ENCODE peak calls at places on chromosomes 2 and 18, in nine cellular contexts. One of them, this sample, is unnamed.

GRCh38 chr2:9538000-9538507 is 17.6 kb downstream of the ADAM17 start:
- DNase-seq in cardiac muscle cell: peak
- DNase-seq in tibial nerve: no peak
- DNase-seq in pancreas: no peak
- DNase-seq in epithelial cell of proximal tubule: no peak
- DNase-seq in AG10803: peak
- DNase-seq in endodermal cell: no peak
- DNase-seq in lung: no peak
- DNase-seq in adrenal gland: no peak
- DNase-seq in this sample: no peak

GRCh38 chr2:56376699-56377665 is 193.2 kb downstream of the CCDC85A start:
- DNase-seq in cardiac muscle cell: no peak
- DNase-seq in tibial nerve: no peak
- DNase-seq in pancreas: no peak
- DNase-seq in epithelial cell of proximal tubule: no peak
- DNase-seq in AG10803: peak
- DNase-seq in endodermal cell: no peak
- DNase-seq in lung: no peak
- DNase-seq in adrenal gland: no peak
- DNase-seq in this sample: no peak

GRCh38 chr18:40882468-40882867 is 1072.6 kb upstream of the PIK3C3 start:
- DNase-seq in cardiac muscle cell: no peak
- DNase-seq in tibial nerve: no peak
- DNase-seq in pancreas: no peak
- DNase-seq in epithelial cell of proximal tubule: no peak
- DNase-seq in AG10803: no peak
- DNase-seq in endodermal cell: no peak
- DNase-seq in lung: no peak
- DNase-seq in adrenal gland: no peak
- DNase-seq in this sample: no peak

GRCh38 chr2:84839851-84840250 is 41.0 kb downstream of the TRABD2A start:
- DNase-seq in cardiac muscle cell: no peak
- DNase-seq in tibial nerve: no peak
- DNase-seq in pancreas: no peak
- DNase-seq in epithelial cell of proximal tubule: no peak
- DNase-seq in AG10803: no peak
- DNase-seq in endodermal cell: no peak
- DNase-seq in lung: no peak
- DNase-seq in adrenal gland: no peak
- DNase-seq in this sample: no peak

GRCh38 chr2:201638331-201638730 is 5.0 kb downstream of the TMEM237 start:
- DNase-seq in cardiac muscle cell: no peak
- DNase-seq in tibial nerve: no peak
- DNase-seq in pancreas: no peak
- DNase-seq in epithelial cell of proximal tubule: no peak
- DNase-seq in AG10803: no peak
- DNase-seq in endodermal cell: no peak
- DNase-seq in lung: no peak
- DNase-seq in adrenal gland: no peak
- DNase-seq in this sample: no peak

GRCh38 chr2:231785413-231785812 is 832 bp upstream of the COPS7B start:
- DNase-seq in cardiac muscle cell: no peak
- DNase-seq in tibial nerve: no peak
- DNase-seq in pancreas: no peak
- DNase-seq in epithelial cell of proximal tubule: no peak
- DNase-seq in AG10803: no peak
- DNase-seq in endodermal cell: no peak
- DNase-seq in lung: no peak
- DNase-seq in adrenal gland: no peak
- DNase-seq in this sample: no peak

GRCh38 chr18:44896817-44897216 is 216.1 kb downstream of the SETBP1 start:
- DNase-seq in cardiac muscle cell: no peak
- DNase-seq in tibial nerve: no peak
- DNase-seq in pancreas: no peak
- DNase-seq in epithelial cell of proximal tubule: no peak
- DNase-seq in AG10803: no peak
- DNase-seq in endodermal cell: no peak
- DNase-seq in lung: no peak
- DNase-seq in adrenal gland: no peak
- DNase-seq in this sample: no peak

GRCh38 chr2:161905389-161906046 is 168.5 kb downstream of the DPP4 start:
- DNase-seq in cardiac muscle cell: peak
- DNase-seq in tibial nerve: no peak
- DNase-seq in pancreas: no peak
- DNase-seq in epithelial cell of proximal tubule: peak
- DNase-seq in AG10803: no peak
- DNase-seq in endodermal cell: no peak
- DNase-seq in lung: no peak
- DNase-seq in adrenal gland: no peak
- DNase-seq in this sample: no peak

GRCh38 chr2:63735931-63736820 is 105.5 kb upstream of the UGP2 start:
- DNase-seq in cardiac muscle cell: peak
- DNase-seq in tibial nerve: no peak
- DNase-seq in pancreas: no peak
- DNase-seq in epithelial cell of proximal tubule: no peak
- DNase-seq in AG10803: peak
- DNase-seq in endodermal cell: no peak
- DNase-seq in lung: no peak
- DNase-seq in adrenal gland: no peak
- DNase-seq in this sample: no peak

GRCh38 chr2:18566145-18566544 is 5.7 kb upstream of the RDH14 start:
- DNase-seq in cardiac muscle cell: peak
- DNase-seq in tibial nerve: no peak
- DNase-seq in pancreas: no peak
- DNase-seq in epithelial cell of proximal tubule: no peak
- DNase-seq in AG10803: no peak
- DNase-seq in endodermal cell: no peak
- DNase-seq in lung: no peak
- DNase-seq in adrenal gland: no peak
- DNase-seq in this sample: no peak

GRCh38 chr2:86417961-86418360 is 23.2 kb upstream of the KDM3A start:
- DNase-seq in cardiac muscle cell: peak
- DNase-seq in tibial nerve: no peak
- DNase-seq in pancreas: no peak
- DNase-seq in epithelial cell of proximal tubule: peak
- DNase-seq in AG10803: peak
- DNase-seq in endodermal cell: no peak
- DNase-seq in lung: no peak
- DNase-seq in adrenal gland: no peak
- DNase-seq in this sample: no peak

GRCh38 chr2:109339519-109339991 is 210.6 kb downstream of the SH3RF3 start:
- DNase-seq in cardiac muscle cell: peak
- DNase-seq in tibial nerve: no peak
- DNase-seq in pancreas: no peak
- DNase-seq in epithelial cell of proximal tubule: no peak
- DNase-seq in AG10803: peak
- DNase-seq in endodermal cell: no peak
- DNase-seq in lung: no peak
- DNase-seq in adrenal gland: no peak
- DNase-seq in this sample: peak

GRCh38 chr2:54772110-54772509 is 48.6 kb downstream of the EML6 start:
- DNase-seq in cardiac muscle cell: peak
- DNase-seq in tibial nerve: no peak
- DNase-seq in pancreas: no peak
- DNase-seq in epithelial cell of proximal tubule: no peak
- DNase-seq in AG10803: peak
- DNase-seq in endodermal cell: no peak
- DNase-seq in lung: no peak
- DNase-seq in adrenal gland: no peak
- DNase-seq in this sample: no peak

GRCh38 chr18:58862851-58863538 is 1.7 kb upstream of the ZNF532 start:
- DNase-seq in cardiac muscle cell: no peak
- DNase-seq in tibial nerve: no peak
- DNase-seq in pancreas: peak
- DNase-seq in epithelial cell of proximal tubule: no peak
- DNase-seq in AG10803: peak
- DNase-seq in endodermal cell: peak
- DNase-seq in lung: peak
- DNase-seq in adrenal gland: peak
- DNase-seq in this sample: peak

GRCh38 chr2:237731663-237732062 is 66.9 kb upstream of the RBM44 start:
- DNase-seq in cardiac muscle cell: peak
- DNase-seq in tibial nerve: no peak
- DNase-seq in pancreas: no peak
- DNase-seq in epithelial cell of proximal tubule: peak
- DNase-seq in AG10803: peak
- DNase-seq in endodermal cell: no peak
- DNase-seq in lung: no peak
- DNase-seq in adrenal gland: peak
- DNase-seq in this sample: no peak

GRCh38 chr2:104443137-104443536 is 410.8 kb upstream of the POU3F3 start:
- DNase-seq in cardiac muscle cell: no peak
- DNase-seq in tibial nerve: no peak
- DNase-seq in pancreas: no peak
- DNase-seq in epithelial cell of proximal tubule: no peak
- DNase-seq in AG10803: no peak
- DNase-seq in endodermal cell: no peak
- DNase-seq in lung: no peak
- DNase-seq in adrenal gland: no peak
- DNase-seq in this sample: no peak
- TF ChIP-seq CTCF in cardiac muscle cell: no peak
- TF ChIP-seq CTCF in tibial nerve: no peak
- TF ChIP-seq CTCF in pancreas: no peak
- TF ChIP-seq CTCF in epithelial cell of proximal tubule: no peak
- TF ChIP-seq CTCF in AG10803: no peak
- TF ChIP-seq CTCF in endodermal cell: no peak
- TF ChIP-seq CTCF in lung: no peak
- TF ChIP-seq CTCF in adrenal gland: no peak
- TF ChIP-seq CTCF in this sample: no peak

GRCh38 chr18:48933578-48934399 is 17.0 kb downstream of the SMAD7 start:
- DNase-seq in cardiac muscle cell: no peak
- DNase-seq in tibial nerve: no peak
- DNase-seq in pancreas: no peak
- DNase-seq in epithelial cell of proximal tubule: no peak
- DNase-seq in AG10803: no peak
- DNase-seq in endodermal cell: no peak
- DNase-seq in lung: no peak
- DNase-seq in adrenal gland: no peak
- DNase-seq in this sample: no peak
- H3K4me3 ChIP-seq in cardiac muscle cell: no peak
- H3K4me3 ChIP-seq in tibial nerve: no peak
- H3K4me3 ChIP-seq in pancreas: no peak
- H3K4me3 ChIP-seq in epithelial cell of proximal tubule: no peak
- H3K4me3 ChIP-seq in AG10803: peak
- H3K4me3 ChIP-seq in endodermal cell: no peak
- H3K4me3 ChIP-seq in lung: no peak
- H3K4me3 ChIP-seq in adrenal gland: peak
- H3K4me3 ChIP-seq in this sample: no peak

GRCh38 chr2:30869988-30870387 is 62.7 kb upstream of the CAPN13 start:
- DNase-seq in cardiac muscle cell: no peak
- DNase-seq in tibial nerve: no peak
- DNase-seq in pancreas: no peak
- DNase-seq in epithelial cell of proximal tubule: peak
- DNase-seq in AG10803: no peak
- DNase-seq in endodermal cell: no peak
- DNase-seq in lung: no peak
- DNase-seq in adrenal gland: no peak
- DNase-seq in this sample: no peak

GRCh38 chr2:30865218-30865617 is 58.0 kb upstream of the CAPN13 start:
- DNase-seq in cardiac muscle cell: no peak
- DNase-seq in tibial nerve: no peak
- DNase-seq in pancreas: no peak
- DNase-seq in epithelial cell of proximal tubule: no peak
- DNase-seq in AG10803: no peak
- DNase-seq in endodermal cell: no peak
- DNase-seq in lung: no peak
- DNase-seq in adrenal gland: no peak
- DNase-seq in this sample: no peak

GRCh38 chr2:30866974-30867373 is 59.7 kb upstream of the CAPN13 start:
- DNase-seq in cardiac muscle cell: no peak
- DNase-seq in tibial nerve: no peak
- DNase-seq in pancreas: no peak
- DNase-seq in epithelial cell of proximal tubule: no peak
- DNase-seq in AG10803: no peak
- DNase-seq in endodermal cell: no peak
- DNase-seq in lung: no peak
- DNase-seq in adrenal gland: no peak
- DNase-seq in this sample: no peak

GRCh38 chr2:30865892-30866681 is 58.8 kb upstream of the CAPN13 start:
- DNase-seq in cardiac muscle cell: no peak
- DNase-seq in tibial nerve: no peak
- DNase-seq in pancreas: no peak
- DNase-seq in epithelial cell of proximal tubule: no peak
- DNase-seq in AG10803: no peak
- DNase-seq in endodermal cell: no peak
- DNase-seq in lung: no peak
- DNase-seq in adrenal gland: no peak
- DNase-seq in this sample: no peak

DNA sequence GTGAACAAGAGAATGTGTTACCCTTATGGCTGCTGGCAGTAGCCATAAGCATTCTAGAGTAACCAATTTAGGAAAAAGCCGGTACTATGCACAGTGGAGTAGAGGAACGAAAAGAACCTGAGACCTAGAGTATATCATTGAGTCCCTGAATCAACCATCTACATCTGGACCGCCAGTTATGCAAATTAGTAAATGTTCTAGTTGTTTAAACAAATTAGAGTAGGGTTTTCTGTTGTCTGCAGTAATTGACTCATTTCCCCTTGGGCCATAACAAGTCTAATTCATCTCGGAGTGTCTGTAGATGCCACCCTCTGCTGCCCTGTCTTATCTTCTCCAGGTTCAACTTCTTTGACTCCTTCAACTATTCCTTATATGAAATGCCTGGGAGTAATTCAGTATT is 60.1 kb upstream of the CAPN13 start:
- DNase-seq in cardiac muscle cell: no peak
- DNase-seq in tibial nerve: no peak
- DNase-seq in pancreas: no peak
- DNase-seq in epithelial cell of proximal tubule: no peak
- DNase-seq in AG10803: no peak
- DNase-seq in endodermal cell: no peak
- DNase-seq in lung: no peak
- DNase-seq in adrenal gland: no peak
- DNase-seq in this sample: no peak
- TF ChIP-seq CTCF in cardiac muscle cell: no peak
- TF ChIP-seq CTCF in tibial nerve: no peak
- TF ChIP-seq CTCF in pancreas: no peak
- TF ChIP-seq CTCF in epithelial cell of proximal tubule: no peak
- TF ChIP-seq CTCF in AG10803: no peak
- TF ChIP-seq CTCF in endodermal cell: no peak
- TF ChIP-seq CTCF in lung: no peak
- TF ChIP-seq CTCF in adrenal gland: no peak
- TF ChIP-seq CTCF in this sample: no peak

DNA sequence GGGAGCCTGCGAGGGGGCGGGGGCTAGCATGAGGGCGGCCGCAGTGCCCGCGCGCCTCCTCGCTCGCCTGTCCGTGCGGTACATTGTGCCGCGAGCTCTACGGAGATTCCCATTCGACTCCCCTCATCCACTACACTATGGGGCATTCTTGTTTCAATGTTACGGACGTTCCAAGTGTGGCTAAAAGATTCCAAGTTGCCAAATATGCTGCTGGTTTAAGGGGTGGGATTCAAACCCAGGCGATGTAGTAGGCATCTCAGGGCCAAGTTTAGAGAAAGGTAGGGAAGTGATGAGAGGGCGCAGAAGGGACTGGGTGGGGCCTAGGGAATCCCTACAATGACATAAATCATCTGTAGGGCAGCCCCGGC is 10.0 kb upstream of the CRYBA2 start:
- DNase-seq in cardiac muscle cell: no peak
- DNase-seq in tibial nerve: no peak
- DNase-seq in pancreas: no peak
- DNase-seq in epithelial cell of proximal tubule: no peak
- DNase-seq in AG10803: no peak
- DNase-seq in endodermal cell: no peak
- DNase-seq in lung: no peak
- DNase-seq in adrenal gland: no peak
- DNase-seq in this sample: no peak
- H3K4me3 ChIP-seq in cardiac muscle cell: no peak
- H3K4me3 ChIP-seq in tibial nerve: no peak
- H3K4me3 ChIP-seq in pancreas: no peak
- H3K4me3 ChIP-seq in epithelial cell of proximal tubule: no peak
- H3K4me3 ChIP-seq in AG10803: no peak
- H3K4me3 ChIP-seq in endodermal cell: peak
- H3K4me3 ChIP-seq in lung: no peak
- H3K4me3 ChIP-seq in adrenal gland: peak
- H3K4me3 ChIP-seq in this sample: no peak